ENCODE peak calls at places on chromosomes 16 and 17, in ten cellular contexts. V is Caco-2, P is mesothelial cell of epicardium, T is cardiac fibroblast, S is upper lobe of left lung, W is coronary artery, A is AG04450, C is ovary, D is heart left ventricle, K is neural progenitor cell. G is an unnamed sample.

GRCh38 chr17:8574687-8575086 is 55.8 kb downstream of the MYH10 start:
- DNase-seq in V (no peak), P (no peak), T (peak; percentile 43), S (no peak), W (no peak), A (no peak), C (no peak), D (peak; percentile 30), K (no peak), G (no peak)

GRCh38 chr16:14013571-14014283 is 57.4 kb upstream of the MRTFB start:
- DNase-seq in V (no peak), P (no peak), T (peak; percentile 83), S (peak; percentile 28), W (peak; percentile 74), A (peak; percentile 86), C (peak; percentile 20), D (no peak), K (no peak), G (no peak)

GRCh38 chr17:40070895-40071719 is 8.3 kb downstream of the THRA start:
- DNase-seq in V (peak; percentile 77), P (no peak), T (no peak), S (peak; percentile 96), W (peak; percentile 87), A (no peak), C (peak; percentile 82), D (peak; percentile 50), K (peak; percentile 54), G (peak; percentile 100)

GRCh38 chr16:30335598-30336474 is 19.3 kb downstream of the CD2BP2 start:
- DNase-seq in V (no peak), P (no peak), T (peak; percentile 44), S (no peak), W (no peak), A (no peak), C (no peak), D (peak; percentile 25), K (no peak), G (peak; percentile 42)

GRCh38 chr17:1597861-1598342 is 30.7 kb downstream of the SLC43A2 start:
- DNase-seq in V (peak; percentile 91), P (no peak), T (no peak), S (no peak), W (no peak), A (no peak), C (no peak), D (no peak), K (no peak), G (no peak)

GRCh38 chr17:30939059-30939689 is 17.4 kb downstream of the ADAP2 start:
- DNase-seq in V (no peak), P (no peak), T (no peak), S (no peak), W (no peak), A (no peak), C (no peak), D (no peak), K (no peak), G (no peak)

GRCh38 chr17:81703747-81704654 is 834 bp downstream of the MRPL12 start:
- DNase-seq in V (no peak), P (no peak), T (no peak), S (no peak), W (no peak), A (no peak), C (no peak), D (no peak), K (no peak), G (no peak)

GRCh38 chr17:63345598-63345997 is 100.5 kb downstream of the CYB561 start:
- DNase-seq in V (no peak), P (no peak), T (peak; percentile 40), S (no peak), W (no peak), A (no peak), C (no peak), D (no peak), K (no peak), G (no peak)

GRCh38 chr16:66618588-66618987 is 14.1 kb downstream of the CMTM3 start:
- DNase-seq in V (no peak), P (no peak), T (peak; percentile 84), S (no peak), W (no peak), A (peak; percentile 81), C (peak; percentile 41), D (no peak), K (no peak), G (no peak)

GRCh38 chr17:37148171-37148570 is 199.4 kb downstream of the AATF start:
- DNase-seq in V (no peak), P (no peak), T (peak; percentile 64), S (no peak), W (no peak), A (no peak), C (no peak), D (no peak), K (no peak), G (no peak)

GRCh38 chr17:81153340-81153803 is 11.9 kb upstream of the PVALEF start:
- DNase-seq in V (no peak), P (no peak), T (peak; percentile 72), S (peak; percentile 49), W (no peak), A (no peak), C (no peak), D (peak; percentile 43), K (no peak), G (no peak)

GRCh38 chr16:49884033-49884707 is 28.3 kb upstream of the ZNF423 start:
- DNase-seq in V (peak; percentile 84), P (no peak), T (peak; percentile 10), S (no peak), W (no peak), A (no peak), C (no peak), D (no peak), K (no peak), G (peak; percentile 21)

GRCh38 chr16:54347961-54348360 is 61.4 kb upstream of the IRX3 start:
- DNase-seq in V (no peak), P (no peak), T (no peak), S (peak; percentile 54), W (no peak), A (no peak), C (no peak), D (no peak), K (no peak), G (no peak)

DNA sequence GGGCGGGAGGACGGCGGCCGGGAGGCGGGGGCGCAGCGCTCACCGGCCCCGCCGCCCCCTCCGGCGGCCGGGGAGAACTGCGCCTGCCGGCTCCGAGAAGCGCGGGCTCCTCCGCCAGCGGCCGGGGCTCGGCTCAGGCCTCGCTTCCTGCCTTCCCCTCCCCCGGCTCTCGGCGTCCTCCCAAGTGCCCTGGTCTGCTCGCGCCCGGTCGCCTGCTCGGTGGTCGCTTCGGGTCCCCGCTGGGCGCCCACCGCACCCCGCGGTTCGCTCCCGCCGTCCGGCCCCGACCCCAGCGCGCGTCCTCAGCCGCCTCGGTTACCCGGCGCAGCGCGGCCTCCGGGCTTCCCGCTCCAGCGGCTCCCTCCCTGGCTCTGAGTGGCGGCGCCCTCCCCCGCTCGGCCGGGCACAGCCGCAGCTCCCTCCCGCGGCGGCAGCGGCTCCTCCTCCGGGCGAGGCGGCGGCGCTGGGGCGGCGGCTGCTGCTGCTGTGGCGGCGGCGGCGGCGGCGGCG is 294 bp downstream of the UBTF start:
- DNase-seq in V (no peak), P (peak; percentile 58), T (peak; percentile 79), S (peak; percentile 63), W (peak; percentile 80), A (no peak), C (peak; percentile 69), D (peak; percentile 70), K (peak; percentile 93), G (peak; percentile 90)
- TF ChIP-seq CTCF in V (peak; percentile 24), P (peak; percentile 63), T (peak; percentile 15), S (peak; percentile 84), W (no peak), A (peak; percentile 29), C (no peak), D (peak; percentile 61), K (peak; percentile 50), G (peak; percentile 77)

DNA sequence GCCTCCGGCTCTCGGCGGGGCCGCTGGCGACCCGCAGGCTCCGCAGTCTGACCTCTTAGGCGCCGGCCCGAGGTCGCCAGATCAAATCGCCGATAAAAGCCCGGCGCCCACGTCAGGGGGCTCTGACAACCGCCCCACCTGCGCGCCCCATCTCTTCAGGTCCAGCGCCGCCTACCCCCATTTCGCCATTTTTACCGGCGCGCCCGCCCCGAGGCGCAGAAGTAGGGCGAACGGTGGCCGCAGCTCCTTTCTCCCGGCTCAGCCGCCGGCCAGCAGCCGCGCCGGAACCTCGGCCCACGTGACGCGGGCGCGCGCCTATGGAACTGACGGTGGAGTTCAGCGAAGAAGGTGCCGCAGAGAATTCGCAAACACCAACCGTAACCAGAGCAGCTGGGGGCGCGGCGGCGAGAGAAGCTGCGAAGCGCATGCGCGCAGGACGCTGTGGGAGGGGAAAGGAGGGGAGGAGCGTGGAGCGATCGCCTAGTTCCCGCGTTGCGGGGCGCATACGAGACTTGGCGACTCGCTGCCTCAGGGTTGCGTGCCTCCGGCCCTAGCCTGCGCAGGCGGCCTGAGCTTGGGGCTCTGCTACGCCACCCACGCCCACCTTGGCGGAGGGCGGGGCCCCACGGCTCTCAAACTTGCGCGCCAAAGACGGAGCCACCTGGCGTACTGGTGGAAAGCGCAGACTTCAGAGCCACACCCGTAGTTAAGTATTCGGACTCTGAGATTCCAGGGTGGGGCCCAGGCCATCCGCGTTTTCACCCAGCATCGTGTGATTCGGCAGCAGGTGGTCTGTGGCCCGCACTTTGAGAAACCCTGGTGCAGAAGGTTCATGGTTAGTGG is at the start of gene TRIM37:
- DNase-seq in V (peak; percentile 99), P (peak; percentile 98), T (peak; percentile 99), S (peak; percentile 99), W (peak; percentile 99), A (peak; percentile 98), C (peak; percentile 97), D (peak; percentile 97), K (peak; percentile 99), G (peak; percentile 96)
- TF ChIP-seq CTCF in V (peak; percentile 13), P (no peak), T (no peak), S (peak; percentile 45), W (no peak), A (no peak), C (no peak), D (no peak), K (peak; percentile 2), G (no peak)

DNA sequence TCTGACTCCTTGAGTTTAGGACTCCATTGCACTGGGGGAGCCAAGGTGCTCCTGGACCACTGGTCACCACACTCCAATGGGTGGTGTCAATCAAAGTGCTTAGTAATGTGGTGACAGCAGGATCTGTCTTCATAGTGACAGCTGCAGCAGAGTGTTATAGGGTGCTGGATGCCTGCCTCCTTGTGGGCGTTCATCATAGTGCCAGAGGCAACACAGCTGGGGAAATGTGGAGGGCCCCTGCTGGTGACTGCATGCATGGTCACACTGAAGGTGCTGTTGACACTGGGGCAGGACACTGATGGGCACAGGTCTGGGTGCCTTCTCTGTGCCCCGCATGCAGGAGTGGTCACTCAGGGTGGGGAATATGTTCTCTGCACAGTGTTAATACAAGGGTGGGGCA is 177.5 kb upstream of the CDH8 start:
- DNase-seq in V (peak; percentile 31), P (no peak), T (no peak), S (no peak), W (no peak), A (no peak), C (no peak), D (no peak), K (peak; percentile 43), G (no peak)
- TF ChIP-seq CTCF in V (peak; percentile 63), P (peak; percentile 17), T (no peak), S (no peak), W (no peak), A (no peak), C (no peak), D (no peak), K (peak; percentile 57), G (no peak)

DNA sequence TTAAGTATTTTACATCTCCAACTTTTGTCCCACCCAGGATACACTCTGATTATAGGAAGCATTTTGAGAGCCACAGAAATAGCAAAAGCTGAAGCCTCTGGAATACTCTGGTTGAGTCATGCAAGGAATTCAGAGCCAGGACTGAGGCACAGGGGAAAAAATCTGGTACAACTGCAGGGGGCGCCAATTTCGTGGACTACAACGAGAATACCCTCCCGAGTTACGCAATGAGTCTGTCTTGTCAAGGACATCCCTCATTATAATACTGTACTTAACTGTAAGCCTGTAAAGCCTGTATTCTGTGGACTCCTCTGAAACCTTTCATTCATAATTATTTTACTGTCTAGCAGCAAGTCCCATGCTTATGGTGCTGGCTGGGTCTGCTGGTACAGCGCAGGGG is 7.8 kb downstream of the HOXB1 start:
- DNase-seq in V (no peak), P (no peak), T (no peak), S (no peak), W (no peak), A (no peak), C (no peak), D (no peak), K (no peak), G (no peak)
- TF ChIP-seq CTCF in V (peak; percentile 27), P (no peak), T (peak; percentile 23), S (no peak), W (no peak), A (peak; percentile 55), C (no peak), D (no peak), K (peak; percentile 21), G (no peak)

G was measured in Calu3.